ENCODE peak calls at places on chromosomes 16 and 17, in four cellular contexts. L is NCI-H2029 treated with DMSO at 0.1 percent for 48 hours, Q is GM12891, S is ELR. W is an unnamed sample.

GRCh38 chr17:29091591-29092291 is 48.8 kb downstream of the PIPOX start:
- DNase-seq in L (peak; percentile 61), Q (no peak), S (no peak), W (no peak)

GRCh38 chr17:17411692-17412091 is 65.1 kb upstream of the MED9 start:
- DNase-seq in L (no peak), Q (no peak), S (peak; percentile 42), W (no peak)

GRCh38 chr17:42363231-42363630 is 25.0 kb downstream of the STAT3 start:
- DNase-seq in L (no peak), Q (no peak), S (no peak), W (no peak)

GRCh38 chr17:45351831-45352230 is 35.0 kb upstream of the MAP3K14 start:
- DNase-seq in L (no peak), Q (no peak), S (no peak), W (no peak)

GRCh38 chr17:11935734-11936406 is 61.4 kb downstream of the ZNF18 start:
- DNase-seq in L (no peak), Q (peak; percentile 16), S (peak; percentile 58), W (no peak)

GRCh38 chr17:19344311-19345066 is 18.0 kb downstream of the B9D1 start:
- DNase-seq in L (no peak), Q (no peak), S (no peak), W (no peak)

GRCh38 chr17:64156670-64157069 is 26.7 kb upstream of the ERN1 start:
- DNase-seq in L (no peak), Q (no peak), S (no peak), W (no peak)

GRCh38 chr17:51275381-51275780 is 15.0 kb downstream of the UTP18 start:
- DNase-seq in L (no peak), Q (no peak), S (peak; percentile 75), W (no peak)

GRCh38 chr16:17470002-17470870 is 524 bp downstream of the XYLT1 start:
- DNase-seq in L (no peak), Q (no peak), S (peak; percentile 37), W (peak; percentile 26)

GRCh38 chr17:17913695-17914332 is 58.4 kb downstream of the TOM1L2 start:
- DNase-seq in L (peak; percentile 30), Q (peak; percentile 48), S (peak; percentile 94), W (peak; percentile 72)

GRCh38 chr16:35906440-35906839 is 2447.0 kb downstream of the TP53TG3F start:
- DNase-seq in L (no peak), Q (no peak), S (no peak), W (no peak)

GRCh38 chr17:49548506-49549310 is 27.0 kb upstream of the NXPH3 start:
- DNase-seq in L (no peak), Q (no peak), S (peak; percentile 51), W (no peak)

GRCh38 chr16:27449434-27450188 is 47.6 kb downstream of the IL21R start:
- DNase-seq in L (no peak), Q (peak; percentile 54), S (no peak), W (no peak)

GRCh38 chr16:78957328-78958100 is 643.0 kb downstream of the MAF start:
- DNase-seq in L (no peak), Q (no peak), S (no peak), W (peak; percentile 55)

GRCh38 chr17:50184611-50185398 is 16.6 kb downstream of the COL1A1 start:
- DNase-seq in L (no peak), Q (peak; percentile 53), S (peak; percentile 82), W (peak; percentile 63)

GRCh38 chr16:72722552-72722951 is 325.4 kb downstream of the ZFHX3 start:
- DNase-seq in L (no peak), Q (no peak), S (no peak), W (no peak)

GRCh38 chr17:76091526-76092285 is 11.9 kb downstream of the EXOC7 start:
- DNase-seq in L (no peak), Q (no peak), S (no peak), W (peak; percentile 29)

GRCh38 chr17:39001703-39002637 is 34.8 kb upstream of the FBXO47 start:
- DNase-seq in L (no peak), Q (no peak), S (peak; percentile 91), W (peak; percentile 30)

GRCh38 chr17:7177954-7178477 is 1.2 kb downstream of the ASGR1 start:
- DNase-seq in L (no peak), Q (no peak), S (peak; percentile 56), W (no peak)

GRCh38 chr17:58207451-58207850 is 11.6 kb downstream of the MKS1 start:
- DNase-seq in L (no peak), Q (no peak), S (no peak), W (no peak)

GRCh38 chr17:40415390-40415789 is 2.3 kb downstream of the TOP2A start:
- DNase-seq in L (peak; percentile 5), Q (no peak), S (peak; percentile 70), W (no peak)

GRCh38 chr16:66502020-66502913 is 47.7 kb downstream of the TK2 start:
- DNase-seq in L (no peak), Q (no peak), S (peak; percentile 49), W (peak; percentile 93)

GRCh38 chr16:19223235-19223847 is 55.3 kb downstream of the SYT17 start:
- DNase-seq in L (no peak), Q (no peak), S (peak; percentile 42), W (no peak)

GRCh38 chr16:73713817-73714495 is 582.7 kb upstream of the PSMD7 start:
- DNase-seq in L (no peak), Q (no peak), S (peak; percentile 14), W (no peak)

GRCh38 chr17:72530409-72530808 is 409.6 kb downstream of the SOX9 start:
- DNase-seq in L (no peak), Q (no peak), S (no peak), W (no peak)

GRCh38 chr17:17663160-17664072 is 17.8 kb upstream of the RAI1 start:
- DNase-seq in L (no peak), Q (peak; percentile 77), S (peak; percentile 97), W (no peak)

GRCh38 chr17:48153711-48154642 is 46.4 kb downstream of the SNX11 start:
- DNase-seq in L (peak; percentile 76), Q (no peak), S (peak; percentile 76), W (no peak)

GRCh38 chr16:89122322-89122831 is 28.7 kb downstream of the ACSF3 start:
- DNase-seq in L (peak; percentile 18), Q (peak; percentile 60), S (no peak), W (no peak)

GRCh38 chr16:54121084-54121483 is 165.5 kb downstream of the IRX3 start:
- DNase-seq in L (no peak), Q (no peak), S (no peak), W (no peak)

GRCh38 chr17:67845374-67845773 is 20.1 kb downstream of the BPTF start:
- DNase-seq in L (no peak), Q (no peak), S (no peak), W (no peak)

GRCh38 chr17:34382586-34383224 is 19.7 kb upstream of the CCL1 start:
- DNase-seq in L (no peak), Q (no peak), S (no peak), W (no peak)

GRCh38 chr16:48597563-48598392 is 12.2 kb downstream of the N4BP1 start:
- DNase-seq in L (no peak), Q (no peak), S (no peak), W (no peak)

GRCh38 chr17:19426631-19427030 is 15.6 kb downstream of the RNF112 start:
- DNase-seq in L (no peak), Q (no peak), S (no peak), W (no peak)

GRCh38 chr16:88720396-88720970 is 14.2 kb downstream of the CTU2 start:
- DNase-seq in L (no peak), Q (no peak), S (no peak), W (no peak)

GRCh38 chr17:28394717-28395116 is 11.3 kb downstream of the SLC46A1 start:
- DNase-seq in L (no peak), Q (no peak), S (peak; percentile 44), W (no peak)

GRCh38 chr16:1602285-1602684 is 9.6 kb downstream of the IFT140 start:
- DNase-seq in L (no peak), Q (no peak), S (no peak), W (no peak)